ENCODE peak calls at places on chromosomes 5 and 9, in seven cellular contexts. H is HCT116, W is HepG2, I is H1, B is SK-N-SH, J is GM12878, T is K562. C is an unnamed sample.

GRCh38 chr5:35869705-35870277 is 13.1 kb downstream of the IL7R start:
- DNase-seq in H (no peak), W (no peak), I (no peak), B (no peak), J (no peak), T (no peak), C (no peak)

GRCh38 chr9:69579749-69580581 is 92.2 kb downstream of the APBA1 start:
- DNase-seq in H (no peak), W (peak; percentile 8), I (no peak), B (no peak), J (no peak), T (no peak), C (no peak)

GRCh38 chr9:100637787-100638186 is 59.9 kb downstream of the CAVIN4 start:
- DNase-seq in H (no peak), W (peak; percentile 58), I (peak; percentile 50), B (no peak), J (no peak), T (no peak), C (no peak)

GRCh38 chr9:32431940-32432555 is 47.6 kb downstream of the ACO1 start:
- DNase-seq in H (peak; percentile 13), W (peak; percentile 33), I (no peak), B (peak; percentile 55), J (no peak), T (peak; percentile 48), C (peak; percentile 45)

GRCh38 chr5:10485142-10485795 is 43.6 kb downstream of the ROPN1L start:
- DNase-seq in H (peak; percentile 18), W (no peak), I (no peak), B (peak; percentile 92), J (no peak), T (peak; percentile 95), C (no peak)

GRCh38 chr5:178350361-178351220 is 118.0 kb upstream of the PHYKPL start:
- DNase-seq in H (no peak), W (no peak), I (no peak), B (peak; percentile 64), J (no peak), T (no peak), C (no peak)

GRCh38 chr5:116371935-116372334 is 202.7 kb downstream of the SEMA6A start:
- DNase-seq in H (no peak), W (peak; percentile 30), I (no peak), B (no peak), J (no peak), T (no peak), C (no peak)

GRCh38 chr5:180618830-180619562 is 27.7 kb upstream of the SCGB3A1 start:
- DNase-seq in H (no peak), W (no peak), I (peak; percentile 15), B (peak; percentile 91), J (no peak), T (no peak), C (no peak)

GRCh38 chr5:171585981-171586380 is 166.5 kb downstream of the FGF18 start:
- DNase-seq in H (no peak), W (no peak), I (no peak), B (no peak), J (no peak), T (no peak), C (no peak)

GRCh38 chr9:133875131-133875530 is 117.0 kb downstream of the VAV2 start:
- DNase-seq in H (no peak), W (no peak), I (no peak), B (peak; percentile 71), J (no peak), T (no peak), C (no peak)

GRCh38 chr9:109852561-109852960 is 72.6 kb downstream of the PALM2AKAP2 start:
- DNase-seq in H (no peak), W (no peak), I (no peak), B (no peak), J (no peak), T (no peak), C (no peak)

GRCh38 chr9:134205636-134206316 is 41.4 kb upstream of the RNU6ATAC start:
- DNase-seq in H (no peak), W (no peak), I (no peak), B (peak; percentile 70), J (no peak), T (peak; percentile 76), C (no peak)

GRCh38 chr9:29830815-29831214 is 2257.5 kb upstream of the C9orf72 start:
- DNase-seq in H (peak; percentile 24), W (peak; percentile 43), I (no peak), B (peak; percentile 21), J (no peak), T (no peak), C (peak; percentile 71)

GRCh38 chr5:113358696-113359095 is 76.1 kb downstream of the TSSK1B start:
- DNase-seq in H (no peak), W (no peak), I (no peak), B (no peak), J (no peak), T (no peak), C (no peak)

GRCh38 chr5:10513501-10514442 is 50.1 kb upstream of the ANKRD33B start:
- DNase-seq in H (no peak), W (no peak), I (peak; percentile 23), B (no peak), J (no peak), T (no peak), C (no peak)

GRCh38 chr5:122972877-122973276 is 63.6 kb downstream of the PPIC start:
- DNase-seq in H (no peak), W (no peak), I (no peak), B (no peak), J (no peak), T (no peak), C (no peak)

GRCh38 chr5:66100851-66101250 is 43.2 kb upstream of the SREK1 start:
- DNase-seq in H (no peak), W (no peak), I (no peak), B (no peak), J (no peak), T (no peak), C (no peak)

GRCh38 chr9:4515958-4516375 is 25.7 kb downstream of the SLC1A1 start:
- DNase-seq in H (no peak), W (no peak), I (no peak), B (no peak), J (peak; percentile 43), T (no peak), C (no peak)

GRCh38 chr9:115367780-115368179 is 249.8 kb upstream of the TNC start:
- DNase-seq in H (no peak), W (no peak), I (no peak), B (no peak), J (no peak), T (no peak), C (no peak)

GRCh38 chr5:180862645-180863044 is 1.6 kb upstream of the ZFP62 start:
- DNase-seq in H (no peak), W (no peak), I (no peak), B (no peak), J (no peak), T (peak; percentile 19), C (no peak)

GRCh38 chr9:100785946-100786345 is 208.1 kb downstream of the CAVIN4 start:
- DNase-seq in H (no peak), W (no peak), I (no peak), B (no peak), J (no peak), T (no peak), C (no peak)

GRCh38 chr9:136119259-136120118 is 814 bp upstream of the TMEM250 start:
- DNase-seq in H (no peak), W (peak; percentile 82), I (no peak), B (peak; percentile 77), J (no peak), T (peak; percentile 75), C (peak; percentile 45)

GRCh38 chr5:9644630-9645029 is 14.5 kb upstream of the TAS2R1 start:
- DNase-seq in H (no peak), W (no peak), I (no peak), B (no peak), J (no peak), T (no peak), C (no peak)

GRCh38 chr9:92911496-92912475 is 33.9 kb upstream of the ZNF484 start:
- DNase-seq in H (no peak), W (peak; percentile 7), I (no peak), B (no peak), J (no peak), T (no peak), C (peak; percentile 25)

GRCh38 chr5:161150589-161150988 is 298.6 kb upstream of the ATP10B start:
- DNase-seq in H (no peak), W (no peak), I (no peak), B (no peak), J (no peak), T (no peak), C (no peak)

GRCh38 chr5:84430863-84431663 is 46.4 kb upstream of the EDIL3 start:
- DNase-seq in H (no peak), W (no peak), I (no peak), B (no peak), J (no peak), T (no peak), C (no peak)

GRCh38 chr5:84332106-84332505 is 52.6 kb downstream of the EDIL3 start:
- DNase-seq in H (no peak), W (no peak), I (no peak), B (no peak), J (no peak), T (no peak), C (no peak)

GRCh38 chr9:138045541-138046490 is 168.2 kb downstream of the CACNA1B start:
- DNase-seq in H (no peak), W (no peak), I (no peak), B (peak; percentile 33), J (no peak), T (no peak), C (no peak)

GRCh38 chr5:93926831-93927600 is 185.6 kb upstream of the POU5F2 start:
- DNase-seq in H (no peak), W (no peak), I (no peak), B (no peak), J (no peak), T (no peak), C (no peak)
- TF ChIP-seq JUND in H (no peak), W (no peak), I (no peak), B (no peak), J (no peak), T (no peak), C (no peak)

GRCh38 chr5:144196612-144197011 is 25.9 kb downstream of the KCTD16 start:
- DNase-seq in H (no peak), W (no peak), I (no peak), B (peak; percentile 25), J (no peak), T (no peak), C (no peak)
- TF ChIP-seq JUND in H (no peak), W (no peak), I (no peak), B (no peak), J (no peak), T (no peak), C (no peak)

GRCh38 chr9:83521017-83521810 is 17.0 kb downstream of the FRMD3 start:
- DNase-seq in H (no peak), W (no peak), I (no peak), B (no peak), J (no peak), T (no peak), C (no peak)
- TF ChIP-seq JUND in H (no peak), W (no peak), I (no peak), B (no peak), J (no peak), T (no peak), C (no peak)

DNA sequence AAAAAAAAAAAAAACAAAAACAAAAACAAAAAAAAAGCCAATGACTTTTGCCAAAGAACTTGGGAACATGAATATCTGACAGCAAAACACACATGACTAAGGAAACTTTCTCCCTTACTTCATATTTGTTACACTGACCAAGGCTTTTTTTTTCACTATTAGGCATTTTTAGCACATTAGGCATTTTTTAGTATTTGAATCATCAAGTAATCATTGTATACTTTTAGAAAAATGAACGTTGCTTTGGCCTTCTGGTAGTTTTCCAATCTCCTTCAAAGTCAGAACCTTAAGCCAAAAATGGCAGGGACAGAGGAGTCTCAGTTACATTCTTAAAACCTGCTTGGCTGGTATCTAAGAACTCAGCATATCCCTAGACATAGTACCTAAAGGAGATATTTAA is 19.3 kb downstream of the NREP start:
- DNase-seq in H (no peak), W (no peak), I (no peak), B (no peak), J (no peak), T (no peak), C (no peak)
- TF ChIP-seq JUND in H (no peak), W (no peak), I (no peak), B (peak; percentile 49), J (no peak), T (no peak), C (no peak)

C was measured in T47D.